ENCODE peak calls at places on chromosomes 5 and 9, in four cellular contexts. Q is activated T-cell treated with anti-CD3 and anti-CD28 coated beads, Interleukin-2, amount 50 U/mL, for 1 hour; X is Karpas-422; O is CD4-positive, alpha-beta T cell. C is an unnamed sample.

GRCh38 chr9:77851862-77852602 is 179.6 kb downstream of the GNAQ start:
- DNase-seq in Q (no peak), X (no peak), O (no peak), C (no peak)

GRCh38 chr9:25573281-25573680 is 105.0 kb downstream of the TUSC1 start:
- DNase-seq in O (no peak), Q (no peak), X (no peak), C (no peak)

GRCh38 chr9:4548796-4549725 is 58.8 kb downstream of the SLC1A1 start:
- DNase-seq in O (no peak), Q (no peak), X (peak), C (no peak)

GRCh38 chr5:39238366-39239105 is 19.2 kb upstream of the FYB1 start:
- DNase-seq in X (peak), Q (no peak), O (no peak), C (no peak)

GRCh38 chr5:59193616-59194319 is 610.9 kb downstream of the RAB3C start:
- DNase-seq in Q (no peak), X (no peak), O (no peak), C (no peak)

GRCh38 chr5:27313549-27313948 is 275.2 kb upstream of the CDH9 start:
- DNase-seq in O (no peak), X (no peak), Q (no peak), C (no peak)

GRCh38 chr5:151051066-151051930 is 29.5 kb downstream of the TNIP1 start:
- DNase-seq in Q (peak), O (peak), X (peak), C (peak)

GRCh38 chr9:87336914-87337333 is 160.7 kb upstream of the DAPK1 start:
- DNase-seq in Q (no peak), O (no peak), X (peak), C (no peak)

GRCh38 chr5:75324791-75325190 is 12.2 kb upstream of the HMGCR start:
- DNase-seq in X (no peak), Q (no peak), O (no peak), C (no peak)

GRCh38 chr9:83056180-83056579 is 6.8 kb downstream of the RASEF start:
- DNase-seq in Q (no peak), O (no peak), X (peak), C (no peak)

GRCh38 chr5:74945561-74946165 is 79.5 kb upstream of the FAM169A start:
- DNase-seq in O (no peak), X (no peak), Q (no peak), C (no peak)

GRCh38 chr5:45596320-45596719 is 99.9 kb downstream of the HCN1 start:
- DNase-seq in O (no peak), X (no peak), Q (no peak), C (no peak)

GRCh38 chr5:93807860-93808259 is 66.5 kb upstream of the POU5F2 start:
- DNase-seq in O (no peak), X (no peak), Q (no peak), C (no peak)

GRCh38 chr9:72022846-72023245 is 37.6 kb downstream of the C9orf57 start:
- DNase-seq in Q (no peak), O (no peak), X (no peak), C (no peak)

GRCh38 chr9:127846451-127847154 is 7.9 kb downstream of the ENG start:
- DNase-seq in Q (no peak), X (no peak), O (no peak), C (no peak)

GRCh38 chr5:179284751-179285191 is 60.5 kb downstream of the ADAMTS2 start:
- DNase-seq in Q (no peak), X (no peak), O (no peak), C (no peak)

GRCh38 chr9:104494808-104495207 is 9.3 kb upstream of the OR13F1 start:
- DNase-seq in O (no peak), X (peak), Q (no peak), C (no peak)

GRCh38 chr9:101832464-101832863 is 94.0 kb upstream of the GRIN3A start:
- DNase-seq in Q (no peak), O (no peak), X (no peak), C (no peak)

GRCh38 chr5:166596043-166596442 is 1695.4 kb upstream of the WWC1 start:
- DNase-seq in X (no peak), O (no peak), Q (no peak), C (no peak)

GRCh38 chr5:113182658-113183344 is 206.2 kb downstream of the DCP2 start:
- DNase-seq in Q (no peak), X (no peak), O (no peak), C (no peak)

GRCh38 chr5:96924016-96924443 is 11.8 kb upstream of the LNPEP start:
- DNase-seq in Q (peak), O (no peak), X (no peak), C (no peak)

GRCh38 chr5:78757269-78758053 is 108.9 kb upstream of the LHFPL2 start:
- DNase-seq in X (no peak), Q (no peak), O (no peak), C (no peak)

GRCh38 chr9:133987455-133987800 is 4.7 kb downstream of the VAV2 start:
- DNase-seq in X (no peak), Q (no peak), O (no peak), C (no peak)

GRCh38 chr9:12656803-12657202 is 36.4 kb upstream of the TYRP1 start:
- DNase-seq in O (no peak), X (no peak), Q (no peak), C (no peak)

GRCh38 chr5:10607023-10607665 is 43.3 kb downstream of the ANKRD33B start:
- DNase-seq in X (peak), O (no peak), Q (no peak), C (no peak)

C was measured in T follicular helper cell.